ENCODE peak calls at places on chromosome 1, in eight cellular contexts. J is epithelial cell of esophagus; D is GM23338; I is activated naive CD4-positive, alpha-beta T cell treated with Interleukin-2 at 50 U/mL for 16 hours; N is stimulated activated CD4-positive, alpha-beta T cell treated with anti-CD3 and anti-CD28 coated beads, Interleukin-15, amount 100 ng/mL, for 1 hour; W is activated CD4-positive, alpha-beta T cell treated with anti-CD3 and anti-CD28 coated beads, Interleukin-2, amount 10 ng/mL, durations not matched to agents 7 days and 5 days; Z is Daoy; E is stomach. A is an unnamed sample.

GRCh38 chr1:173149887-173150286 is 57.2 kb downstream of the TNFSF4 start:
- DNase-seq in J (peak), D (no peak), I (no peak), N (no peak), W (no peak), Z (peak), E (no peak), A (no peak)

GRCh38 chr1:170662561-170662971 is 1.4 kb upstream of the PRRX1 start:
- DNase-seq in J (no peak), D (no peak), I (no peak), N (no peak), W (no peak), Z (no peak), E (no peak), A (no peak)

GRCh38 chr1:40722622-40723021 is 31.1 kb downstream of the NFYC start:
- DNase-seq in J (no peak), D (no peak), I (no peak), N (no peak), W (no peak), Z (no peak), E (no peak), A (no peak)

GRCh38 chr1:212607206-212607923 is 1.2 kb upstream of the ATF3 start:
- DNase-seq in J (no peak), D (peak), I (peak), N (no peak), W (peak), Z (peak), E (peak), A (no peak)

GRCh38 chr1:84847253-84848247 is 45.5 kb downstream of the LPAR3 start:
- DNase-seq in J (peak), D (no peak), I (peak), N (no peak), W (no peak), Z (peak), E (peak), A (peak)

GRCh38 chr1:153883223-153883622 is 39.5 kb downstream of the GATAD2B start:
- DNase-seq in J (no peak), D (no peak), I (no peak), N (no peak), W (no peak), Z (no peak), E (no peak), A (no peak)

GRCh38 chr1:115448282-115449044 is 110.4 kb upstream of the NGF start:
- DNase-seq in J (no peak), D (no peak), I (no peak), N (no peak), W (no peak), Z (no peak), E (no peak), A (no peak)

GRCh38 chr1:172657586-172657985 is 1.3 kb upstream of the FASLG start:
- DNase-seq in J (no peak), D (no peak), I (no peak), N (no peak), W (no peak), Z (no peak), E (no peak), A (no peak)

GRCh38 chr1:2049517-2050481 is at the start of gene PRKCZ:
- DNase-seq in J (peak), D (peak), I (peak), N (peak), W (peak), Z (peak), E (peak), A (no peak)

GRCh38 chr1:234242091-234242490 is 131.2 kb upstream of the COA6 start:
- DNase-seq in J (no peak), D (no peak), I (no peak), N (no peak), W (no peak), Z (no peak), E (no peak), A (no peak)

A was measured in Panc1.